ENCODE peak calls at places on chromosomes 3 and 15, in eight cellular contexts. D is HL-60, W is sigmoid colon, X is GM12891, E is HepG2, U is suprapubic skin, T is transverse colon, Z is K562. S is an unnamed sample.

GRCh38 chr3:194275231-194275671 is 75.9 kb downstream of the CPN2 start:
- DNase-seq in D (no peak), W (peak), X (no peak), E (no peak), U (peak), T (no peak), Z (no peak), S (no peak)

GRCh38 chr3:20080956-20081554 is 40.8 kb downstream of the KAT2B start:
- DNase-seq in D (peak), W (peak), X (no peak), E (peak), U (peak), T (peak), Z (peak), S (no peak)

GRCh38 chr3:197686899-197687298 is 49.8 kb downstream of the RUBCN start:
- DNase-seq in D (no peak), W (no peak), X (no peak), E (no peak), U (no peak), T (no peak), Z (no peak), S (no peak)

GRCh38 chr15:25525741-25526140 is 86.9 kb upstream of the UBE3A start:
- DNase-seq in D (no peak), W (no peak), X (no peak), E (no peak), U (no peak), T (no peak), Z (no peak), S (no peak)

GRCh38 chr3:161350916-161351315 is 20.4 kb downstream of the SPTSSB start:
- DNase-seq in D (no peak), W (no peak), X (no peak), E (no peak), U (no peak), T (no peak), Z (no peak), S (no peak)

GRCh38 chr15:57085267-57085666 is 166.8 kb downstream of the TCF12 start:
- DNase-seq in D (no peak), W (no peak), X (no peak), E (no peak), U (no peak), T (no peak), Z (peak), S (no peak)

GRCh38 chr3:77102916-77103769 is 63.2 kb downstream of the ROBO2 start:
- DNase-seq in D (no peak), W (no peak), X (no peak), E (no peak), U (no peak), T (no peak), Z (no peak), S (no peak)

GRCh38 chr3:31804251-31805051 is 176.6 kb downstream of the OSBPL10 start:
- DNase-seq in D (no peak), W (no peak), X (no peak), E (no peak), U (no peak), T (no peak), Z (no peak), S (no peak)

GRCh38 chr15:20346082-20346805 is 195.4 kb downstream of the GOLGA6L6 start:
- DNase-seq in D (no peak), W (peak), X (no peak), E (no peak), U (peak), T (no peak), Z (no peak), S (no peak)

GRCh38 chr15:40006646-40007045 is 32.3 kb downstream of the SRP14 start:
- DNase-seq in D (no peak), W (no peak), X (no peak), E (no peak), U (no peak), T (no peak), Z (no peak), S (no peak)

GRCh38 chr3:146465713-146466465 is 3.5 kb downstream of the PLSCR2 start:
- DNase-seq in D (no peak), W (no peak), X (no peak), E (no peak), U (no peak), T (no peak), Z (no peak), S (no peak)

GRCh38 chr3:42507751-42508335 is 5.4 kb downstream of the VIPR1 start:
- DNase-seq in D (no peak), W (peak), X (no peak), E (no peak), U (peak), T (peak), Z (no peak), S (no peak)

GRCh38 chr3:126413693-126414080 is 19.0 kb downstream of the CFAP100 start:
- DNase-seq in D (no peak), W (peak), X (no peak), E (no peak), U (peak), T (no peak), Z (no peak), S (no peak)

GRCh38 chr15:83287541-83288027 is 3.1 kb upstream of the BNC1 start:
- DNase-seq in D (no peak), W (no peak), X (no peak), E (no peak), U (no peak), T (no peak), Z (no peak), S (no peak)

GRCh38 chr15:67723294-67724024 is 101.8 kb upstream of the SKOR1 start:
- DNase-seq in D (no peak), W (no peak), X (no peak), E (no peak), U (no peak), T (no peak), Z (no peak), S (no peak)

GRCh38 chr3:54433846-54434245 is 311.5 kb downstream of the CACNA2D3 start:
- DNase-seq in D (no peak), W (no peak), X (no peak), E (peak), U (no peak), T (no peak), Z (peak), S (no peak)

GRCh38 chr3:73045391-73045790 is 16.1 kb upstream of the EBLN2 start:
- DNase-seq in D (peak), W (no peak), X (no peak), E (no peak), U (no peak), T (no peak), Z (no peak), S (no peak)

GRCh38 chr3:111712294-111713180 is 117.4 kb upstream of the ZBED2 start:
- DNase-seq in D (no peak), W (peak), X (no peak), E (no peak), U (no peak), T (no peak), Z (no peak), S (no peak)

GRCh38 chr15:98292442-98293240 is 332.1 kb downstream of the ARRDC4 start:
- DNase-seq in D (peak), W (peak), X (peak), E (peak), U (no peak), T (peak), Z (peak), S (peak)

GRCh38 chr15:98888839-98889479 is 118.6 kb downstream of the PGPEP1L start:
- DNase-seq in D (no peak), W (no peak), X (no peak), E (no peak), U (no peak), T (no peak), Z (no peak), S (no peak)

GRCh38 chr3:43503067-43503728 is 118.6 kb downstream of the ANO10 start:
- DNase-seq in D (no peak), W (no peak), X (no peak), E (peak), U (no peak), T (no peak), Z (peak), S (no peak)

GRCh38 chr15:80996247-80996646 is 4.5 kb upstream of the TLNRD1 start:
- DNase-seq in D (peak), W (no peak), X (no peak), E (no peak), U (no peak), T (no peak), Z (peak), S (no peak)

GRCh38 chr3:178833696-178834095 is 237.9 kb downstream of the ZMAT3 start:
- DNase-seq in D (no peak), W (no peak), X (no peak), E (no peak), U (no peak), T (no peak), Z (no peak), S (no peak)

GRCh38 chr15:96421211-96421610 is 90.7 kb downstream of the NR2F2 start:
- DNase-seq in D (no peak), W (no peak), X (no peak), E (no peak), U (no peak), T (no peak), Z (peak), S (no peak)

GRCh38 chr3:194989251-194989650 is 281.7 kb downstream of the XXYLT1 start:
- DNase-seq in D (no peak), W (no peak), X (no peak), E (no peak), U (peak), T (no peak), Z (no peak), S (no peak)

GRCh38 chr3:1292571-1292970 is 199.7 kb downstream of the CNTN6 start:
- DNase-seq in D (no peak), W (no peak), X (no peak), E (no peak), U (no peak), T (no peak), Z (no peak), S (no peak)

GRCh38 chr3:11407644-11408043 is 135.4 kb downstream of the ATG7 start:
- DNase-seq in D (no peak), W (no peak), X (no peak), E (no peak), U (no peak), T (no peak), Z (no peak), S (no peak)

GRCh38 chr15:57146394-57147140 is 228.1 kb downstream of the TCF12 start:
- DNase-seq in D (peak), W (no peak), X (no peak), E (peak), U (no peak), T (no peak), Z (peak), S (no peak)

GRCh38 chr15:51403072-51403878 is 61.8 kb downstream of the GLDN start:
- DNase-seq in D (no peak), W (no peak), X (no peak), E (peak), U (no peak), T (no peak), Z (peak), S (no peak)

GRCh38 chr15:53193149-53193548 is 403.0 kb upstream of the ONECUT1 start:
- DNase-seq in D (no peak), W (no peak), X (no peak), E (peak), U (no peak), T (no peak), Z (peak), S (no peak)

GRCh38 chr3:45551214-45552010 is 43.1 kb upstream of the LIMD1 start:
- DNase-seq in D (no peak), W (peak), X (no peak), E (peak), U (peak), T (peak), Z (peak), S (no peak)

GRCh38 chr3:107800705-107801104 is 277.9 kb downstream of the BBX start:
- DNase-seq in D (no peak), W (no peak), X (no peak), E (no peak), U (no peak), T (no peak), Z (no peak), S (no peak)

GRCh38 chr15:57114070-57114469 is 195.6 kb downstream of the TCF12 start:
- DNase-seq in D (peak), W (no peak), X (no peak), E (no peak), U (no peak), T (peak), Z (no peak), S (no peak)

GRCh38 chr3:30193625-30194044 is 412.8 kb upstream of the TGFBR2 start:
- DNase-seq in D (peak), W (no peak), X (no peak), E (peak), U (no peak), T (no peak), Z (no peak), S (no peak)

GRCh38 chr15:26260517-26261133 is 397.5 kb upstream of the ATP10A start:
- DNase-seq in D (peak), W (no peak), X (peak), E (peak), U (no peak), T (no peak), Z (peak), S (no peak)

GRCh38 chr3:178546079-178546478 is 9.8 kb downstream of the KCNMB2 start:
- DNase-seq in D (no peak), W (no peak), X (no peak), E (no peak), U (no peak), T (no peak), Z (no peak), S (no peak)

GRCh38 chr15:92652576-92652966 is 3.0 kb downstream of the FAM174B start:
- DNase-seq in D (no peak), W (no peak), X (no peak), E (no peak), U (no peak), T (no peak), Z (no peak), S (no peak)

GRCh38 chr15:68652141-68652540 is 73.3 kb downstream of the CORO2B start:
- DNase-seq in D (no peak), W (peak), X (no peak), E (no peak), U (no peak), T (no peak), Z (no peak), S (no peak)

GRCh38 chr3:58072046-58072445 is 63.8 kb downstream of the FLNB start:
- DNase-seq in D (no peak), W (no peak), X (no peak), E (no peak), U (no peak), T (no peak), Z (no peak), S (no peak)
- TF ChIP-seq POLR2AphosphoS5 in D (no peak), W (peak), X (no peak), E (no peak), U (no peak), T (no peak), Z (no peak), S (no peak)

DNA sequence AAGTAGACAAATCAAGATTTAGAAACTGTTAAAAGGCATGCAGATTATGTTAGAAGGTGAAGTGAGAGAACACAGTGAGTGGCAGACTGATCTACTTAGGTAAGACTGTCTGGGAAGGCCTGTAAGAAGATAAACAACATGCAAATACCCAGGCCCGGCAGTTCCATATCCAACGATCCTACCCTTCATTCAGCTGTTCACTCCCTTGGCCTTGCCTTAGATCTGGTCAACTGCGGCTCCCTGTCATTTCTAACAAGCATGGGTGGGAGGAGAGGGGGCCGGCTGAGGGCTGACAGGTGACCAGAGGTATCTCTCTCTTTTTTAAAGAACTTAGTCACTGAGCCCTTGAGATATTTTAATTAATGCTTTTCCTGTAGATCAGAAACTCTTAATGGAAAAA is 84.7 kb upstream of the FAM3D start:
- DNase-seq in D (no peak), W (no peak), X (no peak), E (no peak), U (no peak), T (no peak), Z (no peak), S (no peak)
- TF ChIP-seq POLR2AphosphoS5 in D (no peak), W (no peak), X (no peak), E (no peak), U (no peak), T (no peak), Z (no peak), S (no peak)

GRCh38 chr3:41241800-41242571 is 42.7 kb downstream of the CTNNB1 start:
- DNase-seq in D (no peak), W (no peak), X (no peak), E (no peak), U (no peak), T (no peak), Z (no peak), S (no peak)
- TF ChIP-seq POLR2AphosphoS5 in D (no peak), W (peak), X (peak), E (peak), U (no peak), T (peak), Z (no peak), S (peak)

DNA sequence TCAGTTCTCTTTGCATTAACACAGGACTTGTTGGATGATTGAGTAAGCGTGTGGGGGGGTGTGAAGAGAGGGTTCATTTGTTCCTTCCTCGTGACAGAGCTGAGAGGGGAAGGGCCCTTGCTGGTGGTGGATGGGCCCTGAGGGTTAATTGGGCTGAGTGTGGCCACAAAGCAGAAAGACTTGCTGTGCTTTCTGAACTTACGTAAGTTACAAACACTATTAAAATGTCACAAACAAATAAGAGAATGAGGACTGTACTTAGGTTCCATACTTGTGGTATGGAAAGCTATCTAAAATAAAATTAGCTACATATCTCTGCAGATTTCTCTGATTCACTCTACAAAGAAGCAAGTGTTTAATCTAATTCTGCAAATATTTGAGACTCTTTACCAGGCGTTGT is 231.3 kb downstream of the LPP start:
- DNase-seq in D (peak), W (no peak), X (no peak), E (no peak), U (no peak), T (no peak), Z (no peak), S (no peak)
- TF ChIP-seq POLR2AphosphoS5 in D (no peak), W (no peak), X (no peak), E (no peak), U (no peak), T (no peak), Z (no peak), S (no peak)

S was measured in GM12892.